ENCODE peak calls at places on chromosomes 4 and X, in ten cellular contexts. G is adrenal gland, F is transverse colon, X is spleen, S is small intestine, M is pancreas, T is mesendoderm, A is BE2C, N is ovary, H is neural progenitor cell. C is an unnamed sample. For H3K4me1, the result is how much of the 10 kb centered on the place peaks cover.

GRCh38 chr4:41215155-41215554 is 813 bp upstream of the APBB2 start:
- DNase-seq in G (no peak), F (no peak), X (no peak), S (no peak), M (no peak), T (no peak), A (no peak), N (no peak), H (no peak), C (no peak)

GRCh38 chrX:10350991-10351390 is 194.2 kb downstream of the CLCN4 start:
- DNase-seq in G (no peak), F (no peak), X (no peak), S (no peak), M (no peak), T (no peak), A (no peak), N (no peak), H (no peak), C (no peak)

GRCh38 chrX:54530358-54530900 is 410 bp downstream of the GNL3L start:
- DNase-seq in G (no peak), F (no peak), X (no peak), S (peak), M (no peak), T (peak), A (no peak), N (no peak), H (no peak), C (no peak)

GRCh38 chr4:120763650-120764049 is 158.9 kb downstream of the PRDM5 start:
- DNase-seq in G (no peak), F (no peak), X (no peak), S (no peak), M (no peak), T (no peak), A (no peak), N (no peak), H (no peak), C (no peak)

GRCh38 chr4:3826247-3827172 is 60.3 kb downstream of the ADRA2C start:
- DNase-seq in G (no peak), F (no peak), X (no peak), S (no peak), M (no peak), T (no peak), A (no peak), N (no peak), H (no peak), C (no peak)

GRCh38 chrX:148371251-148371650 is 129.2 kb upstream of the AFF2 start:
- DNase-seq in G (no peak), F (no peak), X (no peak), S (peak), M (no peak), T (no peak), A (no peak), N (no peak), H (no peak), C (no peak)

GRCh38 chr4:41146716-41147506 is 67.4 kb downstream of the APBB2 start:
- DNase-seq in G (peak), F (no peak), X (no peak), S (no peak), M (no peak), T (no peak), A (no peak), N (no peak), H (peak), C (peak)

GRCh38 chr4:112523008-112523440 is 7.0 kb upstream of the NEUROG2 start:
- DNase-seq in G (no peak), F (peak), X (peak), S (no peak), M (peak), T (peak), A (peak), N (no peak), H (peak), C (peak)

GRCh38 chrX:16466640-16467432 is 183.1 kb upstream of the S100G start:
- DNase-seq in G (no peak), F (no peak), X (no peak), S (no peak), M (no peak), T (peak), A (no peak), N (no peak), H (no peak), C (no peak)

GRCh38 chr4:123661080-123661737 is 264.6 kb downstream of the SPRY1 start:
- DNase-seq in G (no peak), F (no peak), X (no peak), S (peak), M (no peak), T (no peak), A (no peak), N (no peak), H (no peak), C (no peak)

GRCh38 chrX:109274806-109275205 is 207.1 kb downstream of the GUCY2F start:
- DNase-seq in G (no peak), F (no peak), X (no peak), S (no peak), M (no peak), T (no peak), A (no peak), N (no peak), H (no peak), C (no peak)
- H3K4me1 ChIP-seq in G (under half), F (under half), X (under half), S (under half), M (under half), T (under half), A (under half), N (under half), H (under half), C (under half)

GRCh38 chr4:124712417-124713212 is at the start of gene ANKRD50:
- DNase-seq in G (peak), F (peak), X (peak), S (peak), M (peak), T (peak), A (peak), N (peak), H (peak), C (peak)

GRCh38 chr4:124708517-124709300 is 3.8 kb downstream of the ANKRD50 start:
- DNase-seq in G (no peak), F (no peak), X (no peak), S (no peak), M (no peak), T (no peak), A (no peak), N (no peak), H (no peak), C (peak)

GRCh38 chr4:124711469-124712416 is 789 bp downstream of the ANKRD50 start:
- DNase-seq in G (peak), F (peak), X (no peak), S (peak), M (no peak), T (peak), A (peak), N (no peak), H (peak), C (peak)

GRCh38 chr4:124710911-124711310 is 1.6 kb downstream of the ANKRD50 start:
- DNase-seq in G (peak), F (no peak), X (no peak), S (peak), M (no peak), T (no peak), A (no peak), N (no peak), H (no peak), C (no peak)

DNA sequence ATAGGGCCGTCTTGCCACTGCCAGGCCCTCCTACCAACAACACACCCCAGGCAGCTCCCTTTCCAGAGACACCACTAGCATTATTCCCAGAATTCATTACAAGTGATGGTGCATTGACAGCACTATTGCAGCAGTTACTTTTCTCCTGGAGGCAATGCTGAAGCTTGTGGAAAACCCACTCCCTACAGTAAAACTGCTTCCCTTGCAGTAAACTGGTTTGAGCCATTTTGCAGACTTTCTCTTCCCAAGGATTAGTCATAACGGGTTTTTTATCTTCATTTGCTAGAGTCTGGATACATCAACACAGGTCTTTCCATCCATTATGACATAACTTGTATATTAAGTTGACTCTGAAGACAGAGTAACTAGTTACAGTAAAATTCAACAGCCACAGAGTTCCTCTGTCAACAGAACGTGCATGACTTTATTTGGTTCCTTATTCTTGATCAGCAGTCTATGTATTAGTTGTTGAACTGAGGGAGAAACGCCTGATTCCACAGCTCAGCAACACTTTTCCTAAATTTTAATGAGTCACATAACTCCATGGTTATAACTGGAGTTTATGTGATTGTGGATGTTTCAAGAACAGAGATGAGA is 2.2 kb downstream of the ANKRD50 start:
- DNase-seq in G (no peak), F (no peak), X (no peak), S (no peak), M (no peak), T (peak), A (no peak), N (no peak), H (peak), C (no peak)
- H3K4me3 ChIP-seq in G (no peak), F (no peak), X (no peak), S (no peak), M (no peak), T (no peak), A (peak), N (no peak), H (peak), C (peak)

DNA sequence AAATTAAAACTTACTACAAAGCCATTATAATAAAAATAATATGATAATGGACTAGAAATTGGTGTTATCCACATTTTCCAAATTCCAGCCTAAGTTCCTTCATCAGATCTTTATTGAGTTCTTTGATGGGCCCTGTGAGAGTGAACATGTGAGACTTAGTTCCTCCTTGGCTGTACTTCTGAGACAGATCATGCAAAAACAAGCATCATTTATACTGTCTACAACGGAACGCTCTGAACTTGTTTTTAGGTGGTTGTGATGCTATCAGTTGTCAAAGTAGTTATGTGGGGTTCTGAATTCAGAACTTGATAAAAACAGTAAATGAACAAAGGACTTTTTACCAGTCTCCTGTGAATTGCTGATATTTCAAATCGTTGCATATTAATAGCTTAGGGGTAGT is 48.9 kb downstream of the JADE3 start:
- DNase-seq in G (no peak), F (no peak), X (no peak), S (no peak), M (no peak), T (no peak), A (no peak), N (no peak), H (no peak), C (no peak)
- H3K4me1 ChIP-seq in G (under half), F (under half), X (under half), S (under half), M (under half), T (under half), A (under half), N (under half), H (under half), C (under half)

GRCh38 chrX:107678957-107679740 is 50.8 kb downstream of the PRPS1 start:
- DNase-seq in G (peak), F (peak), X (peak), S (peak), M (no peak), T (no peak), A (peak), N (peak), H (no peak), C (peak)
- H3K4me3 ChIP-seq in G (no peak), F (no peak), X (no peak), S (no peak), M (no peak), T (no peak), A (no peak), N (no peak), H (no peak), C (no peak)

DNA sequence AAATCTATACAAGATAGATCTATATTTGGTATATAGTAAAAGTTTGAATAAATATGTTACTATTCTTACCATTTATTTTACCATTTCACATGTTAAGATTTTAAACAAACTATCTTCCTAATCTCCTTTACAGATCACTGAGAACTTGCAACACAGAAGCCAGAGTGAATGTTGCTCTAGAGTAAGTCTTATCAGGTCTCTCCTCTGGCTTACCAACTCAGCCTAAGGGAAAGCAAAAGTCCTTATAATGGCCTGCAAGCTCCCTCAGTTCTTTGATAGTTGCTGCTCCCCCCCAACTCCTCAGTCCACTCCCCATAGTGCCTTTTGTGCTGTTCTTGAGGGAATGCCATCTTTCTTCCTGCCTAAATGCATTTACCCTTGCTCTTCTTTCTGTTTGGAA is 25.7 kb upstream of the SLC7A11 start:
- DNase-seq in G (no peak), F (no peak), X (no peak), S (no peak), M (no peak), T (peak), A (no peak), N (no peak), H (no peak), C (no peak)
- H3K4me1 ChIP-seq in G (under half), F (under half), X (under half), S (under half), M (under half), T (under half), A (under half), N (under half), H (under half), C (under half)

GRCh38 chr4:7068883-7069282 is 1.0 kb upstream of the GRPEL1 start:
- DNase-seq in G (no peak), F (no peak), X (peak), S (no peak), M (no peak), T (peak), A (no peak), N (no peak), H (peak), C (peak)
- H3K4me3 ChIP-seq in G (peak), F (no peak), X (peak), S (peak), M (peak), T (no peak), A (peak), N (peak), H (peak), C (peak)

GRCh38 chr4:138669479-138670165 is 346.0 kb upstream of the NOCT start:
- DNase-seq in G (no peak), F (no peak), X (no peak), S (no peak), M (no peak), T (no peak), A (no peak), N (no peak), H (no peak), C (peak)

GRCh38 chr4:138672393-138672976 is 343.1 kb upstream of the NOCT start:
- DNase-seq in G (no peak), F (no peak), X (no peak), S (no peak), M (no peak), T (no peak), A (no peak), N (no peak), H (no peak), C (peak)

GRCh38 chr4:138671606-138672084 is 343.9 kb upstream of the NOCT start:
- DNase-seq in G (no peak), F (no peak), X (no peak), S (no peak), M (no peak), T (no peak), A (no peak), N (no peak), H (no peak), C (peak)

GRCh38 chr4:138671106-138671505 is 344.5 kb upstream of the NOCT start:
- DNase-seq in G (no peak), F (no peak), X (no peak), S (no peak), M (no peak), T (no peak), A (no peak), N (no peak), H (peak), C (peak)

DNA sequence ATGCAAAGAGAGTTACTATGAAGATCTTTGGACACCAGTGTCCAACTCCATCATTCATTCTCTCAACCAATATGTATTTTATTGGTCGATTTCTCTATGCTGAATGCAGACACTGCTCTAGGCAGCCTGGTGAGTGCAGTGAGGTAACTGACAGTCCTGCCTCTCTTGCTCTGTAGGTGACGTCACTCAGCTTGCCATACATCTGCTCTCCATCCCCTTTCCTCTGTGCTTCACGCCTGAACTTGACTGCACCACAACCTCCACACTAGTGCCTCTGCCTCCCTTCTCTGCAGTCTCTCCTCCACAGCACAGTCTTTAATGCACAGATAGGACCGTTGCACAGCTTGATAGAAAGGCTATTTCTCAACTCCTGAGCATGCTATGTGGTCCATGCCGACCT is 344.9 kb upstream of the NOCT start:
- DNase-seq in G (no peak), F (no peak), X (no peak), S (no peak), M (no peak), T (no peak), A (no peak), N (no peak), H (no peak), C (peak)
- H3K4me1 ChIP-seq in G (under half), F (under half), X (under half), S (under half), M (under half), T (under half), A (under half), N (under half), H (under half), C (half or more)

DNA sequence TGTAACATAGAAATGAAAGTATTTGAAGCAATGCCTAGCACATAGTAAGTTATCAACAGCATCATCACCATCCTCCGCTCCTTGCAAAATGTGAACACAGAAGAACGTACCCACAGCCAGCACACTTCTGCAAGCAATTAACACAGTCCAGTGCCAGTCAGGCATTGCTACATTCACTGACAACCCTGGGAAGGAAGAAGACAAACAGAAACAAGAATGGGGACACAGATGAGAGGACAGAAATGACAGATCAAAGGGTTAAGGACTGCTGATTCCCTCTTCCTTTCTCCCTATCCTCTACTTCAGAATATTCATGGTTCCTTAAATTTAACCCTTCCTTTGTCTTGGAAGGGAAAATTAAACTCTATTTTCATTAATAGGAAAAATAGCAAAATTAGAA is 53.1 kb downstream of the CHM start:
- DNase-seq in G (no peak), F (no peak), X (no peak), S (no peak), M (no peak), T (no peak), A (no peak), N (no peak), H (no peak), C (no peak)
- H3K4me3 ChIP-seq in G (no peak), F (no peak), X (no peak), S (no peak), M (no peak), T (no peak), A (peak), N (no peak), H (no peak), C (no peak)

GRCh38 chr4:1290165-1290977 is 680 bp downstream of the MAEA start:
- DNase-seq in G (peak), F (peak), X (peak), S (peak), M (peak), T (peak), A (no peak), N (no peak), H (no peak), C (peak)

GRCh38 chr4:1285790-1286553 is 3.7 kb upstream of the MAEA start:
- DNase-seq in G (no peak), F (no peak), X (peak), S (no peak), M (no peak), T (peak), A (peak), N (no peak), H (peak), C (peak)

GRCh38 chr4:1289232-1290164 is at the start of gene MAEA:
- DNase-seq in G (peak), F (peak), X (peak), S (peak), M (peak), T (peak), A (peak), N (peak), H (peak), C (peak)

GRCh38 chr4:1291091-1291490 is 1.4 kb downstream of the MAEA start:
- DNase-seq in G (no peak), F (no peak), X (peak), S (no peak), M (no peak), T (no peak), A (no peak), N (no peak), H (no peak), C (peak)

GRCh38 chr4:1288786-1289185 is 905 bp upstream of the MAEA start:
- DNase-seq in G (no peak), F (no peak), X (no peak), S (no peak), M (no peak), T (no peak), A (no peak), N (no peak), H (no peak), C (no peak)
- H3K4me1 ChIP-seq in G (under half), F (under half), X (under half), S (under half), M (under half), T (under half), A (under half), N (under half), H (under half), C (under half)